ENCODE peak calls at places on chromosomes 2 and 18, in ten cellular contexts. T is activated naive CD8-positive, alpha-beta T cell treated with anti-CD3 and anti-CD28 coated beads for 36 hours; X is glutamatergic neuron; J is AG09309; Z is AG08396; M is kidney; E is Calu3; K is heart left ventricle; L is astrocyte of the spinal cord; H is NCI-H187 treated with DMSO at 0.1 percent for 48 hours. V is an unnamed sample.

GRCh38 chr2:227509824-227510619 is 38.1 kb downstream of the AGFG1 start:
- DNase-seq in T (no peak), X (no peak), J (no peak), Z (no peak), M (no peak), E (no peak), K (no peak), L (peak; percentile 33), H (no peak), V (peak; percentile 33)

GRCh38 chr2:32061973-32062861 is 1.1 kb upstream of the SPAST start:
- DNase-seq in T (no peak), X (peak; percentile 23), J (no peak), Z (peak; percentile 18), M (no peak), E (peak; percentile 63), K (peak; percentile 67), L (peak; percentile 41), H (peak; percentile 23), V (peak; percentile 35)

GRCh38 chr2:1488851-1489250 is 75.6 kb downstream of the TPO start:
- DNase-seq in T (no peak), X (no peak), J (no peak), Z (no peak), M (no peak), E (no peak), K (no peak), L (no peak), H (no peak), V (no peak)

GRCh38 chr2:6972067-6972710 is 55.0 kb downstream of the RNF144A start:
- DNase-seq in T (no peak), X (no peak), J (no peak), Z (no peak), M (no peak), E (no peak), K (no peak), L (no peak), H (no peak), V (no peak)

GRCh38 chr2:70750320-70750719 is 17.7 kb downstream of the ADD2 start:
- DNase-seq in T (no peak), X (no peak), J (no peak), Z (no peak), M (no peak), E (no peak), K (no peak), L (no peak), H (no peak), V (no peak)

GRCh38 chr2:29530281-29530680 is 391.1 kb downstream of the ALK start:
- DNase-seq in T (no peak), X (no peak), J (no peak), Z (no peak), M (no peak), E (no peak), K (no peak), L (no peak), H (no peak), V (no peak)

GRCh38 chr2:6977095-6977777 is 60.0 kb downstream of the RNF144A start:
- DNase-seq in T (no peak), X (no peak), J (no peak), Z (no peak), M (no peak), E (no peak), K (peak; percentile 63), L (peak; percentile 81), H (no peak), V (peak; percentile 38)

GRCh38 chr2:86069091-86069685 is 36.5 kb downstream of the POLR1A start:
- DNase-seq in T (no peak), X (no peak), J (no peak), Z (no peak), M (no peak), E (no peak), K (no peak), L (no peak), H (no peak), V (no peak)

GRCh38 chr18:68215931-68216330 is 499.0 kb downstream of the TMX3 start:
- DNase-seq in T (no peak), X (no peak), J (peak; percentile 61), Z (no peak), M (no peak), E (no peak), K (no peak), L (peak; percentile 36), H (no peak), V (no peak)

GRCh38 chr18:45348974-45349373 is 266.3 kb upstream of the SLC14A2 start:
- DNase-seq in T (no peak), X (no peak), J (no peak), Z (no peak), M (no peak), E (no peak), K (no peak), L (no peak), H (no peak), V (no peak)

GRCh38 chr2:162704496-162704895 is 134.1 kb downstream of the KCNH7 start:
- DNase-seq in T (no peak), X (no peak), J (no peak), Z (no peak), M (no peak), E (no peak), K (no peak), L (no peak), H (no peak), V (no peak)

GRCh38 chr18:76369791-76370555 is 125.1 kb downstream of the ZNF516 start:
- DNase-seq in T (no peak), X (no peak), J (no peak), Z (no peak), M (no peak), E (no peak), K (no peak), L (no peak), H (no peak), V (no peak)

GRCh38 chr2:12059616-12060441 is 313.4 kb downstream of the LPIN1 start:
- DNase-seq in T (no peak), X (no peak), J (no peak), Z (peak; percentile 17), M (no peak), E (no peak), K (no peak), L (peak; percentile 73), H (no peak), V (no peak)

GRCh38 chr2:46936566-46936965 is 21.0 kb upstream of the MCFD2 start:
- DNase-seq in T (no peak), X (no peak), J (no peak), Z (no peak), M (no peak), E (no peak), K (no peak), L (no peak), H (no peak), V (no peak)

GRCh38 chr2:5991305-5991968 is 299.3 kb downstream of the SOX11 start:
- DNase-seq in T (no peak), X (no peak), J (no peak), Z (no peak), M (no peak), E (no peak), K (no peak), L (no peak), H (no peak), V (no peak)

GRCh38 chr2:108993095-108993937 is 4.3 kb upstream of the EDAR start:
- DNase-seq in T (no peak), X (no peak), J (no peak), Z (no peak), M (no peak), E (no peak), K (no peak), L (no peak), H (no peak), V (no peak)

GRCh38 chr2:26394694-26395093 is 7.0 kb upstream of the DRC1 start:
- DNase-seq in T (no peak), X (no peak), J (no peak), Z (no peak), M (no peak), E (no peak), K (no peak), L (peak; percentile 41), H (no peak), V (no peak)

GRCh38 chr2:104378853-104379374 is 475.0 kb upstream of the POU3F3 start:
- DNase-seq in T (peak; percentile 1), X (no peak), J (no peak), Z (no peak), M (no peak), E (no peak), K (no peak), L (peak; percentile 48), H (no peak), V (peak; percentile 65)

GRCh38 chr2:210477496-210477895 is 937 bp upstream of the LANCL1 start:
- DNase-seq in T (peak; percentile 13), X (peak; percentile 21), J (peak; percentile 21), Z (peak; percentile 76), M (no peak), E (no peak), K (peak; percentile 38), L (peak; percentile 45), H (no peak), V (no peak)

GRCh38 chr18:58687871-58688308 is 16.6 kb downstream of the MALT1 start:
- DNase-seq in T (peak; percentile 56), X (no peak), J (no peak), Z (no peak), M (no peak), E (no peak), K (no peak), L (no peak), H (no peak), V (no peak)

GRCh38 chr2:99888617-99889016 is 253.8 kb downstream of the AFF3 start:
- DNase-seq in T (no peak), X (no peak), J (no peak), Z (no peak), M (no peak), E (no peak), K (no peak), L (no peak), H (no peak), V (no peak)

GRCh38 chr2:64765160-64765805 is 111.6 kb upstream of the SERTAD2 start:
- DNase-seq in T (no peak), X (no peak), J (no peak), Z (no peak), M (no peak), E (no peak), K (no peak), L (no peak), H (no peak), V (no peak)

GRCh38 chr2:106537047-106537446 is 49.9 kb downstream of the CD8B2 start:
- DNase-seq in T (no peak), X (no peak), J (no peak), Z (no peak), M (no peak), E (no peak), K (peak; percentile 28), L (no peak), H (no peak), V (no peak)

GRCh38 chr2:8202139-8202538 is 479.7 kb upstream of the ID2 start:
- DNase-seq in T (no peak), X (no peak), J (no peak), Z (no peak), M (no peak), E (no peak), K (no peak), L (no peak), H (no peak), V (peak; percentile 24)

V was measured in NCI-H2029 treated with DMSO at 0.1 percent for 48 hours.